ENCODE peak calls at places on chromosomes 6 and 20, in eight cellular contexts. N, I, R, F, M, B, X and H are unnamed samples. For H3K36me3, the result is how much of the 10 kb centered on the place peaks cover.

GRCh38 chr20:64107736-64108457 is 532 bp upstream of the NPBWR2 start:
- DNase-seq in N (no peak), I (no peak), R (no peak), F (no peak), M (peak), B (peak), X (no peak), H (no peak)

GRCh38 chr20:17749979-17750721 is 50.4 kb downstream of the BANF2 start:
- DNase-seq in N (peak), I (peak), R (peak), F (peak), M (peak), B (peak), X (no peak), H (no peak)

GRCh38 chr6:166999845-167000253 is 652 bp downstream of the CEP43 start:
- DNase-seq in N (no peak), I (no peak), R (no peak), F (no peak), M (peak), B (no peak), X (no peak), H (no peak)

GRCh38 chr20:46237736-46238135 is 70.6 kb downstream of the CDH22 start:
- DNase-seq in N (no peak), I (no peak), R (no peak), F (no peak), M (no peak), B (no peak), X (no peak), H (no peak)

GRCh38 chr6:84645000-84645399 is 119.4 kb downstream of the TBX18 start:
- DNase-seq in N (no peak), I (peak), R (no peak), F (peak), M (no peak), B (no peak), X (no peak), H (no peak)

GRCh38 chr6:149846321-149846720 is 17.8 kb downstream of the LRP11 start:
- DNase-seq in N (no peak), I (peak), R (no peak), F (peak), M (no peak), B (peak), X (no peak), H (no peak)

GRCh38 chr6:144259988-144260387 is 25.1 kb upstream of the UTRN start:
- DNase-seq in N (no peak), I (no peak), R (no peak), F (no peak), M (no peak), B (no peak), X (no peak), H (no peak)

GRCh38 chr20:17128206-17128605 is 98.6 kb upstream of the PCSK2 start:
- DNase-seq in N (no peak), I (no peak), R (no peak), F (no peak), M (no peak), B (no peak), X (no peak), H (no peak)

GRCh38 chr20:3199976-3200755 is 4.3 kb downstream of the DDRGK1 start:
- DNase-seq in N (no peak), I (no peak), R (no peak), F (no peak), M (no peak), B (no peak), X (no peak), H (no peak)

GRCh38 chr20:62401331-62401779 is 5.7 kb downstream of the CABLES2 start:
- DNase-seq in N (no peak), I (no peak), R (peak), F (no peak), M (no peak), B (no peak), X (no peak), H (no peak)
- TF ChIP-seq CTCF in N (no peak), I (peak), R (peak), F (no peak), M (no peak), B (no peak), X (no peak), H (peak)

GRCh38 chr20:61846074-61846473 is 219.6 kb downstream of the TAF4 start:
- DNase-seq in N (peak), I (no peak), R (no peak), F (no peak), M (no peak), B (peak), X (no peak), H (no peak)
- H3K4me3 ChIP-seq in N (no peak), I (no peak), R (no peak), F (no peak), M (no peak), B (no peak), X (no peak), H (no peak)

GRCh38 chr20:38997622-38998021 is 35.5 kb downstream of the DHX35 start:
- DNase-seq in N (no peak), I (no peak), R (no peak), F (no peak), M (no peak), B (no peak), X (no peak), H (no peak)
- H3K36me3 ChIP-seq in N (under half), I (under half), R (under half), F (under half), M (under half), B (half or more), X (under half), H (under half)

GRCh38 chr20:38315290-38315966 is 11.5 kb downstream of the BPI start:
- DNase-seq in N (peak), I (peak), R (peak), F (peak), M (no peak), B (no peak), X (no peak), H (no peak)
- TF ChIP-seq CTCF in N (no peak), I (peak), R (peak), F (no peak), M (no peak), B (no peak), X (no peak), H (peak)